ENCODE peak calls at places on chromosomes 2 and 18, in six cellular contexts. O, G, F, U, S and Q are unnamed samples.
A peak's percentile ranks its signal among the peaks of the same experiment; 100 is the strongest.

GRCh38 chr2:215921884-215922283 is 91.5 kb downstream of the MREG start:
- DNase-seq in U (peak; percentile 89), S (no peak), G (peak; percentile 90), F (no peak), O (no peak), Q (peak; percentile 88)

GRCh38 chr2:47334356-47335136 is 68.4 kb upstream of the MSH2 start:
- DNase-seq in F (peak; percentile 8), G (no peak), O (peak; percentile 25), S (no peak), U (no peak), Q (no peak)

GRCh38 chr2:233263045-233263570 is 11.6 kb downstream of the ATG16L1 start:
- DNase-seq in S (no peak), U (no peak), G (no peak), O (no peak), F (no peak), Q (no peak)

GRCh38 chr2:62716768-62717167 is 11.3 kb downstream of the EHBP1 start:
- DNase-seq in G (no peak), U (no peak), S (no peak), F (no peak), O (no peak), Q (no peak)

GRCh38 chr18:22422909-22423548 is 5.3 kb upstream of the CTAGE1 start:
- DNase-seq in S (no peak), U (peak; percentile 76), O (no peak), G (peak; percentile 84), F (no peak), Q (peak; percentile 10)

GRCh38 chr18:74577019-74577418 is 20.7 kb upstream of the ZNF407 start:
- DNase-seq in U (no peak), F (no peak), O (no peak), G (no peak), S (no peak), Q (no peak)

GRCh38 chr2:63698825-63699548 is 110.2 kb downstream of the MDH1 start:
- DNase-seq in F (no peak), O (peak; percentile 17), S (peak; percentile 28), U (peak; percentile 84), G (peak; percentile 93), Q (peak; percentile 93)

GRCh38 chr18:7592305-7593071 is 25.4 kb downstream of the PTPRM start:
- DNase-seq in G (no peak), O (no peak), F (no peak), U (no peak), S (no peak), Q (no peak)

GRCh38 chr18:52992041-52992440 is 652.0 kb downstream of the DCC start:
- DNase-seq in U (no peak), G (no peak), S (no peak), O (no peak), F (no peak), Q (no peak)

GRCh38 chr2:239814136-239814916 is 210.8 kb downstream of the NDUFA10 start:
- DNase-seq in S (no peak), G (no peak), F (no peak), O (no peak), U (no peak), Q (no peak)

GRCh38 chr2:218879881-218880748 is 537 bp upstream of the WNT10A start:
- DNase-seq in F (no peak), U (no peak), S (no peak), O (no peak), G (no peak), Q (no peak)

GRCh38 chr18:48609820-48610815 is 71.3 kb downstream of the CTIF start:
- DNase-seq in O (no peak), F (no peak), S (no peak), G (no peak), U (no peak), Q (no peak)

GRCh38 chr18:46550609-46551008 is 106.4 kb downstream of the LOXHD1 start:
- DNase-seq in G (no peak), S (no peak), F (no peak), O (no peak), U (no peak), Q (no peak)

GRCh38 chr2:72630767-72631166 is 195.1 kb downstream of the EXOC6B start:
- DNase-seq in G (peak; percentile 65), S (no peak), F (no peak), O (no peak), U (peak; percentile 73), Q (peak; percentile 28)

GRCh38 chr2:115412501-115412900 is 970.1 kb downstream of the DPP10 start:
- DNase-seq in O (no peak), S (no peak), G (peak; percentile 28), U (peak; percentile 45), F (no peak), Q (no peak)

GRCh38 chr2:208222351-208222750 is 32.5 kb downstream of the IDH1 start:
- DNase-seq in U (peak; percentile 12), S (no peak), G (no peak), O (no peak), F (no peak), Q (peak; percentile 36)

GRCh38 chr2:187302146-187302545 is 145.9 kb downstream of the CALCRL start:
- DNase-seq in U (peak; percentile 48), F (no peak), O (no peak), G (peak; percentile 52), S (no peak), Q (peak; percentile 44)

GRCh38 chr18:62586148-62586774 is 63.4 kb downstream of the ZCCHC2 start:
- DNase-seq in F (peak; percentile 62), G (peak; percentile 80), U (peak; percentile 80), S (peak; percentile 6), O (peak; percentile 55), Q (peak; percentile 55)

GRCh38 chr2:74267068-74267467 is 68.7 kb downstream of the MTHFD2 start:
- DNase-seq in S (peak; percentile 83), U (no peak), F (no peak), G (no peak), O (no peak), Q (no peak)

GRCh38 chr2:49044680-49045079 is 109.6 kb downstream of the FSHR start:
- DNase-seq in O (no peak), S (no peak), U (peak; percentile 3), G (peak; percentile 1), F (no peak), Q (no peak)

GRCh38 chr2:16617282-16618266 is 48.1 kb downstream of the CYRIA start:
- DNase-seq in G (peak; percentile 67), S (peak; percentile 40), O (no peak), U (peak; percentile 71), F (no peak), Q (no peak)

GRCh38 chr18:74373428-74373827 is 57.8 kb downstream of the C18orf63 start:
- DNase-seq in U (no peak), G (no peak), O (no peak), S (no peak), F (no peak), Q (no peak)

GRCh38 chr2:20052229-20052871 is 922 bp upstream of the LAPTM4A start:
- DNase-seq in F (no peak), U (peak; percentile 38), G (peak; percentile 39), O (no peak), S (peak; percentile 22), Q (peak; percentile 69)

GRCh38 chr2:239339726-239340654 is 60.8 kb downstream of the HDAC4 start:
- DNase-seq in S (no peak), O (no peak), U (no peak), G (no peak), F (no peak), Q (no peak)

GRCh38 chr2:133213651-133214050 is 354.6 kb downstream of the NCKAP5 start:
- DNase-seq in F (no peak), U (no peak), G (no peak), S (no peak), O (no peak), Q (no peak)

GRCh38 chr18:56085561-56085960 is 497.6 kb upstream of the TCF4 start:
- DNase-seq in S (no peak), U (peak; percentile 97), O (no peak), F (no peak), G (peak; percentile 94), Q (peak; percentile 43)

GRCh38 chr2:182302174-182302573 is 124.7 kb downstream of the PDE1A start:
- DNase-seq in G (peak; percentile 82), U (peak; percentile 84), O (no peak), S (no peak), F (no peak), Q (peak; percentile 83)

GRCh38 chr18:79275992-79276391 is 119.7 kb upstream of the NFATC1 start:
- DNase-seq in O (no peak), U (peak; percentile 1), S (no peak), G (peak; percentile 2), F (no peak), Q (no peak)